ENCODE peak calls at places on chromosomes 12 and 14, in six cellular contexts. V is CD4-positive, CD25-positive, alpha-beta regulatory T cell; F is H54; Z is mucosa of gallbladder; E is HuH-7; J is CD8-positive, alpha-beta memory T cell. O is an unnamed sample.

GRCh38 chr12:43883748-43884147 is 47.9 kb downstream of the TMEM117 start:
- DNase-seq in V (no peak), J (no peak), F (no peak), Z (no peak), E (no peak), O (no peak)

GRCh38 chr12:9951026-9951652 is 19.0 kb upstream of the CLEC2A start:
- DNase-seq in E (no peak), V (peak), F (no peak), Z (no peak), J (peak), O (no peak)

GRCh38 chr12:3035171-3035570 is 42.0 kb upstream of the TSPAN9 start:
- DNase-seq in V (no peak), J (no peak), E (no peak), F (no peak), Z (no peak), O (no peak)

GRCh38 chr14:102568115-102568614 is 24.3 kb upstream of the RCOR1 start:
- DNase-seq in E (peak), V (peak), F (no peak), Z (no peak), J (peak), O (peak)

GRCh38 chr14:23034498-23035302 is at the start of gene PSMB5:
- DNase-seq in E (peak), Z (peak), J (peak), V (peak), F (peak), O (peak)

GRCh38 chr14:102778616-102779351 is 1.5 kb downstream of the TRAF3 start:
- DNase-seq in F (no peak), J (no peak), V (no peak), E (no peak), Z (no peak), O (peak)

GRCh38 chr12:69052613-69053408 is 119.8 kb upstream of the CPM start:
- DNase-seq in J (no peak), F (peak), Z (no peak), V (peak), E (no peak), O (peak)

GRCh38 chr14:32481707-32482106 is 152.6 kb downstream of the AKAP6 start:
- DNase-seq in J (no peak), F (no peak), E (no peak), Z (no peak), V (no peak), O (no peak)

GRCh38 chr12:12717586-12718381 is 616 bp downstream of the CDKN1B start:
- DNase-seq in J (peak), F (no peak), Z (no peak), V (peak), E (no peak), O (peak)

GRCh38 chr14:39097159-39097558 is 5.9 kb downstream of the SEC23A start:
- DNase-seq in F (no peak), V (no peak), Z (no peak), E (no peak), J (no peak), O (no peak)

GRCh38 chr14:68535404-68536024 is 257.4 kb downstream of the ZFP36L1 start:
- DNase-seq in V (no peak), Z (no peak), F (no peak), J (no peak), E (no peak), O (no peak)

GRCh38 chr12:14696265-14696741 is at the start of gene GUCY2C:
- DNase-seq in V (no peak), F (no peak), E (peak), J (no peak), Z (no peak), O (no peak)

GRCh38 chr12:84913151-84913550 is 552 bp upstream of the SLC6A15 start:
- DNase-seq in V (no peak), J (no peak), Z (no peak), F (no peak), E (peak), O (no peak)

GRCh38 chr12:100138048-100138907 is 4.4 kb downstream of the BLTP3B start:
- DNase-seq in Z (no peak), F (no peak), E (no peak), V (peak), J (no peak), O (peak)

GRCh38 chr12:116712458-116713303 is 25.2 kb downstream of the SPRING1 start:
- DNase-seq in Z (no peak), V (no peak), E (no peak), J (no peak), F (no peak), O (no peak)

GRCh38 chr12:79689477-79690155 is 1.1 kb downstream of the PAWR start:
- DNase-seq in Z (peak), E (no peak), F (no peak), J (no peak), V (peak), O (peak)

GRCh38 chr12:87816186-87816585 is 213.0 kb downstream of the C12orf50 start:
- DNase-seq in F (no peak), V (no peak), J (no peak), E (no peak), Z (no peak), O (no peak)

GRCh38 chr12:14214495-14214894 is 151.0 kb upstream of the ATF7IP start:
- DNase-seq in F (no peak), Z (no peak), V (no peak), E (no peak), J (no peak), O (no peak)

GRCh38 chr12:57504033-57504432 is 16.2 kb downstream of the MARS1 start:
- DNase-seq in V (no peak), E (no peak), J (no peak), F (no peak), Z (no peak), O (no peak)

GRCh38 chr14:93716410-93717221 is 71.7 kb downstream of the PRIMA1 start:
- DNase-seq in V (no peak), Z (no peak), E (no peak), F (no peak), J (no peak), O (no peak)

GRCh38 chr14:100383727-100384158 is 60.6 kb downstream of the SLC25A47 start:
- DNase-seq in Z (peak), F (peak), E (peak), J (peak), V (peak), O (peak)

GRCh38 chr12:70829070-70829469 is 91.5 kb downstream of the PTPRR start:
- DNase-seq in E (no peak), J (no peak), Z (no peak), V (no peak), F (no peak), O (no peak)

GRCh38 chr12:66048218-66048842 is 82.2 kb downstream of the LLPH start:
- DNase-seq in F (no peak), E (no peak), Z (no peak), V (no peak), J (no peak), O (no peak)

GRCh38 chr14:60064491-60065072 is 27.1 kb upstream of the PCNX4 start:
- DNase-seq in F (no peak), V (peak), J (peak), E (no peak), Z (no peak), O (peak)

GRCh38 chr12:86903166-86903565 is 647.0 kb upstream of the MGAT4C start:
- DNase-seq in F (no peak), J (no peak), E (no peak), Z (no peak), V (no peak), O (no peak)

GRCh38 chr14:44963775-44964380 is 1.9 kb downstream of the TOGARAM1 start:
- DNase-seq in Z (no peak), E (no peak), V (no peak), J (no peak), F (no peak), O (peak)

GRCh38 chr12:18277196-18277595 is 15.9 kb downstream of the PIK3C2G start:
- DNase-seq in F (no peak), E (no peak), Z (no peak), J (no peak), V (no peak), O (no peak)

GRCh38 chr12:105970885-105971284 is 167.9 kb downstream of the NUAK1 start:
- DNase-seq in F (no peak), J (no peak), Z (no peak), E (no peak), V (no peak), O (no peak)

GRCh38 chr14:95300697-95301526 is 18.8 kb downstream of the CLMN start:
- DNase-seq in V (no peak), F (no peak), J (no peak), E (no peak), Z (no peak), O (no peak)

GRCh38 chr14:105074601-105075053 is 9.4 kb upstream of the GPR132 start:
- DNase-seq in V (no peak), J (no peak), E (no peak), Z (no peak), F (no peak), O (no peak)

GRCh38 chr14:65461730-65462129 is 49.2 kb downstream of the FUT8 start:
- DNase-seq in J (no peak), V (no peak), F (no peak), E (no peak), Z (no peak), O (no peak)